ENCODE peak calls at places on chromosomes 16 and 17, in four cellular contexts. T is lower lobe of right lung, K is suprapubic skin, W is mammary epithelial cell. J is an unnamed sample.

GRCh38 chr16:51898872-51899271 is 648.1 kb downstream of the TOX3 start:
- DNase-seq in K (no peak), W (no peak), T (no peak), J (no peak)

GRCh38 chr17:17580662-17581470 is 10.6 kb downstream of the PEMT start:
- DNase-seq in T (no peak), W (no peak), K (no peak), J (no peak)

GRCh38 chr17:281365-281999 is 71.1 kb downstream of the RPH3AL start:
- DNase-seq in K (no peak), T (peak; percentile 19), W (no peak), J (peak; percentile 52)

GRCh38 chr17:55770220-55770870 is 19.5 kb downstream of the PCTP start:
- DNase-seq in W (peak; percentile 56), T (no peak), K (no peak), J (no peak)

GRCh38 chr16:70715860-70716357 is 30.1 kb upstream of the MTSS2 start:
- DNase-seq in T (no peak), K (no peak), W (no peak), J (no peak)

GRCh38 chr16:24838554-24839266 is 7.1 kb upstream of the SLC5A11 start:
- DNase-seq in T (no peak), W (peak; percentile 30), K (no peak), J (no peak)

GRCh38 chr17:77631307-77631706 is 327.2 kb upstream of the TNRC6C start:
- DNase-seq in T (no peak), W (no peak), K (no peak), J (no peak)

GRCh38 chr17:33838281-33838680 is 416.8 kb upstream of the CCL2 start:
- DNase-seq in T (no peak), W (no peak), K (no peak), J (no peak)

GRCh38 chr16:81921415-81921814 is 89.9 kb downstream of the SDR42E1 start:
- DNase-seq in K (no peak), T (no peak), W (peak; percentile 29), J (no peak)

GRCh38 chr17:12622726-12623125 is 43.0 kb upstream of the MYOCD start:
- DNase-seq in K (no peak), W (no peak), T (no peak), J (no peak)

GRCh38 chr17:81966343-81967243 is 5.6 kb upstream of the NOTUM start:
- DNase-seq in T (peak; percentile 69), W (no peak), K (no peak), J (no peak)

GRCh38 chr16:57471852-57472664 is 9.6 kb downstream of the POLR2C start:
- DNase-seq in T (no peak), K (no peak), W (no peak), J (no peak)

GRCh38 chr17:51643702-51644490 is 383.6 kb downstream of the UTP18 start:
- DNase-seq in K (no peak), W (peak; percentile 65), T (no peak), J (no peak)

GRCh38 chr17:57135748-57136342 is 50.8 kb downstream of the AKAP1 start:
- DNase-seq in T (no peak), W (no peak), K (no peak), J (no peak)

GRCh38 chr17:57459286-57459915 is 203.1 kb downstream of the MSI2 start:
- DNase-seq in T (no peak), K (no peak), W (peak; percentile 68), J (no peak)

GRCh38 chr17:58503876-58504275 is 10.6 kb downstream of the MTMR4 start:
- DNase-seq in K (no peak), T (no peak), W (no peak), J (no peak)

GRCh38 chr17:79851461-79851817 is 12.2 kb upstream of the CBX4 start:
- DNase-seq in K (no peak), W (peak; percentile 82), T (peak; percentile 73), J (no peak)

GRCh38 chr16:78292726-78293380 is 193.4 kb downstream of the WWOX start:
- DNase-seq in K (no peak), W (no peak), T (no peak), J (no peak)

GRCh38 chr16:17445421-17445820 is 25.3 kb downstream of the XYLT1 start:
- DNase-seq in W (no peak), T (no peak), K (no peak), J (no peak)

GRCh38 chr17:80885922-80886582 is 105.6 kb upstream of the CHMP6 start:
- DNase-seq in K (no peak), T (peak; percentile 20), W (no peak), J (no peak)

GRCh38 chr16:67917852-67918236 is 13.8 kb downstream of the CTRL start:
- DNase-seq in T (peak; percentile 48), K (no peak), W (peak; percentile 83), J (no peak)

GRCh38 chr16:12398029-12398735 is 405.5 kb downstream of the CPPED1 start:
- DNase-seq in W (no peak), T (no peak), K (no peak), J (no peak)

GRCh38 chr16:822174-822908 is 21.8 kb upstream of the GNG13 start:
- DNase-seq in K (no peak), W (no peak), T (no peak), J (no peak)

GRCh38 chr16:3716831-3717234 is 491 bp downstream of the TRAP1 start:
- DNase-seq in K (no peak), W (peak; percentile 35), T (peak; percentile 52), J (no peak)

GRCh38 chr17:55273579-55274370 is 9.0 kb downstream of the HLF start:
- DNase-seq in T (peak; percentile 86), W (peak; percentile 68), K (no peak), J (no peak)

GRCh38 chr17:43790311-43790940 is 10.2 kb downstream of the CFAP97D1 start:
- DNase-seq in W (peak; percentile 74), K (no peak), T (no peak), J (no peak)

GRCh38 chr17:48577330-48577945 is 712 bp downstream of the HOXB4 start:
- DNase-seq in K (no peak), W (peak; percentile 54), T (no peak), J (no peak)

GRCh38 chr16:56742030-56742984 is 12.4 kb downstream of the NUP93 start:
- DNase-seq in W (peak; percentile 79), K (no peak), T (no peak), J (no peak)

GRCh38 chr17:20995873-20996723 is 46.7 kb downstream of the USP22 start:
- DNase-seq in T (no peak), W (no peak), K (no peak), J (no peak)

GRCh38 chr17:57408064-57408811 is 151.9 kb downstream of the MSI2 start:
- DNase-seq in K (no peak), T (peak; percentile 53), W (no peak), J (no peak)

GRCh38 chr17:76384987-76385891 is 830 bp downstream of the SPHK1 start:
- DNase-seq in K (peak; percentile 86), W (peak; percentile 84), T (no peak), J (no peak)

GRCh38 chr16:58755989-58756649 is 22.0 kb upstream of the GOT2 start:
- DNase-seq in T (peak; percentile 53), K (peak; percentile 66), W (peak; percentile 58), J (no peak)

GRCh38 chr16:72468582-72468981 is 296.6 kb upstream of the PMFBP1 start:
- DNase-seq in W (no peak), K (no peak), T (no peak), J (no peak)

GRCh38 chr17:19897108-19897854 is 29.5 kb upstream of the ULK2 start:
- DNase-seq in K (no peak), W (peak; percentile 24), T (no peak), J (no peak)

DNA sequence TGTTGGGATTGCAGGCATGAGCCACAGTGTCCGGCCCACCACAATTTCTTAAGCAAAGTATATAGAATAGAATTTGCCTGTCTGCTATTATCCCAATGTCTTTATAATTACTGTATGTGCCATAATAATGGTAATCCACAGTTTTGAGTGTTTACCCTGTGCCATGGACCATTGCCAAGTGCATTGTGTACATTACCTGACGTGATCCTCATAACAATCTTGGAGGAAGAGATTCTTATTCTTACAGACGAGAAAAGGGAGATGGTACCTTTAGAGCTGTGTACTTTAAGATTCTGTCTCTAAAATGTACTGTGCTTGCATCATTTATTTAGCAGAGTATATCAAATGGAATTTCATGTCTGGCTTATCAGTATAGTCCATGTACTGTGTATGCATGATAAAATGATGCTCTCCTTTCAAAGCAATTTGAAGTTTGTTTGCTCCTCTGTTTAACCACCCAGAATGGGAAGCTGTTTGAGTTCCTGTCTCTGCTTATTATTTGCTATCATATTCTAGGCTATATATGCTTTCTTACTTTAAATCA is 13.8 kb upstream of the CDR2 start:
- DNase-seq in W (no peak), K (no peak), T (no peak), J (no peak)
- TF ChIP-seq CTCF in W (no peak), K (no peak), T (no peak), J (no peak)

DNA sequence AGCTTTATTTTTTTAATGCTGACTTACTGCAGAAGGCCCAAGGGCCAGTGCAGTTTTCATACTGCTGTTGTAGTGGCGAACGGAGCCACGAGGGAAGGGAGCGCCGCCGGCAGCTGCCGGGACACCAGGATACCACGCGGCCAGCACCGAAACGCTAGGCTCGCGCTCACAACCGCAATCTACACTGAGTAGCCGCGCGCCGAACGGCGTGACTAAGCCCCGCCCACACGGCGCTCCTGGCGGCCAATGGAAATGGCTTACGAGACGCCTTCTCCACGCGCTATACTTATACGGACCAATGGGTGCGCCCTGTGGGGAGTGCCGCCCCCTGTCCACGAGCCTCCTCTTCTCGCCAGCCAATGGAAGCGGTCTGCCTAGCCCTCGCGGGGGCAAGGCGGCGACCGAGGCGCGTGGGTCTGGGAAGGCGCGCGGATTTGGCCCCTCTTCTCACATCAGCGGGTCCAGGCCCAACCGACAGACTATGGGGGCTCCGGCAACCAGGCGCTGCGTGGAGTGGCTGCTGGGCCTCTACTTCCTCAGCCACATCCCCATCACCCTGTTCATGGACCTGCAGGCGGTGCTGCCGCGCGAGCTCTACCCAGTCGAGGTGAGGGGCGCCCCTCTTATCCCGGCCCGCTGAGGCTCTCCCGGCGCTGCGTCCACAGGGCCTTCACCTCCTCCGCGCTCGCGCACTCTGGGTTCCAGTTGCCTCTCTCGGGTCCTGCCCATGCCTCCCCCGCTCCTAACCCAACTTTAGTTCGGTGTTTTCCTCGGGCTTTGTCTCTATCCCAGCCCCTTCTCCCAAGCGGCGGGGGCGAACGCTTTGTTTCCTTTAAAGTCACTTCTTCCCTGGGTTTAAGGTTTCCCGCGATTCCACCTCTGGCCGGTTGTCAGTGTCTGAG is at the start of gene TMEM97:
- DNase-seq in W (peak; percentile 95), K (peak; percentile 97), T (peak; percentile 98), J (peak; percentile 96)
- TF ChIP-seq CTCF in W (no peak), K (no peak), T (peak; percentile 28), J (peak; percentile 10)

GRCh38 chr17:42520540-42520951 is 15.5 kb upstream of the NAGLU start:
- DNase-seq in K (no peak), W (no peak), T (no peak), J (no peak)
- TF ChIP-seq CTCF in K (no peak), W (no peak), T (no peak), J (peak; percentile 57)

DNA sequence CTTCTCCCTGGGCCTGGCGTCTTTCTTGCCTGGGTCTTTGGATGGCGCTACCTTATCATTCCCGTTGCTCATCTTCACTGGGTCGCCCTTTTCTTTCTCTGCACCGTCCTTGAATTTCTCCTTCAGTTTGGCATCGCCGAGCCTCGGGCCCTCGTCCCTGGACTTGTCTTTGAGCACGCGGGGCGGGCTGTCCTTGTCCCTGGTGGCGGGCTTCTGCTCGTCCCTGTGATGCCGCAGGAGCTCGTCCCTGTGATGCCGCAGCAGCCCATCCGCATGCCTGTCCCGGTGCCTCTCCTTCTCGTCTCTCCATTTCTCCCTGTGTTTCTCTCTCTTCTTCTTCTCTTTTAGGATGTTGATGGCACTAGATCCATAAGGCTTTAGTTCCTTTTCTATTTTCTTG is 64.3 kb downstream of the ZNF778 start:
- DNase-seq in K (no peak), W (no peak), T (no peak), J (no peak)
- TF ChIP-seq CTCF in K (no peak), W (no peak), T (no peak), J (no peak)

GRCh38 chr16:26963109-26963508 is 103.6 kb upstream of the C16orf82 start:
- DNase-seq in K (no peak), T (no peak), W (no peak), J (no peak)
- TF ChIP-seq CTCF in K (no peak), T (no peak), W (no peak), J (peak; percentile 60)

GRCh38 chr17:4541328-4542002 is 13.7 kb downstream of the MYBBP1A start:
- DNase-seq in W (no peak), K (no peak), T (peak; percentile 45), J (no peak)
- TF ChIP-seq CTCF in W (no peak), K (no peak), T (no peak), J (no peak)